ENCODE peak calls at places on chromosomes 7 and 10, in eight cellular contexts. T is foreskin fibroblast; P is left ventricle myocardium inferior; V is PC-3; U is AG09309; J is H7; S is lower lobe of right lung; R is naive thymus-derived CD4-positive, alpha-beta T cell. M is an unnamed sample.

GRCh38 chr7:82562716-82563404 is 119.3 kb upstream of the CACNA2D1 start:
- DNase-seq in T (peak; percentile 69), P (no peak), V (no peak), U (peak; percentile 52), J (no peak), S (no peak), R (no peak), M (no peak)

GRCh38 chr10:1153805-1154351 is 97.7 kb downstream of the WDR37 start:
- DNase-seq in T (no peak), P (no peak), V (no peak), U (no peak), J (peak; percentile 62), S (no peak), R (no peak), M (no peak)

GRCh38 chr10:48772059-48772458 is 87.4 kb downstream of the WDFY4 start:
- DNase-seq in T (no peak), P (no peak), V (no peak), U (no peak), J (no peak), S (no peak), R (no peak), M (no peak)

GRCh38 chr7:24318326-24318725 is 34.3 kb downstream of the NPY start:
- DNase-seq in T (no peak), P (no peak), V (peak; percentile 53), U (no peak), J (peak; percentile 77), S (no peak), R (no peak), M (no peak)

GRCh38 chr7:35753761-35754603 is 46.9 kb upstream of the SEPTIN7 start:
- DNase-seq in T (no peak), P (peak; percentile 52), V (no peak), U (no peak), J (no peak), S (no peak), R (no peak), M (no peak)

GRCh38 chr10:103645141-103646054 is 151.9 kb downstream of the NEURL1 start:
- DNase-seq in T (peak; percentile 99), P (peak; percentile 53), V (peak; percentile 8), U (peak; percentile 94), J (no peak), S (peak; percentile 78), R (no peak), M (peak; percentile 73)

GRCh38 chr7:131625817-131626372 is 69.5 kb upstream of the PODXL start:
- DNase-seq in T (peak; percentile 90), P (peak; percentile 64), V (peak; percentile 93), U (peak; percentile 25), J (peak; percentile 89), S (no peak), R (no peak), M (no peak)

GRCh38 chr7:37045786-37046185 is 321.5 kb upstream of the AOAH start:
- DNase-seq in T (no peak), P (no peak), V (no peak), U (no peak), J (no peak), S (no peak), R (no peak), M (no peak)

GRCh38 chr10:132986076-132986475 is 43.7 kb upstream of the CFAP46 start:
- DNase-seq in T (no peak), P (no peak), V (no peak), U (no peak), J (no peak), S (peak; percentile 27), R (no peak), M (no peak)

GRCh38 chr10:107740962-107741690 is 576.6 kb upstream of the SORCS1 start:
- DNase-seq in T (peak; percentile 26), P (no peak), V (peak; percentile 10), U (no peak), J (no peak), S (no peak), R (no peak), M (no peak)

GRCh38 chr10:86087716-86088115 is 278.9 kb downstream of the GRID1 start:
- DNase-seq in T (no peak), P (no peak), V (no peak), U (no peak), J (no peak), S (no peak), R (no peak), M (no peak)

GRCh38 chr7:96397936-96398596 is 76.2 kb upstream of the SLC25A13 start:
- DNase-seq in T (no peak), P (no peak), V (no peak), U (no peak), J (no peak), S (no peak), R (no peak), M (no peak)

GRCh38 chr10:100715101-100715444 is 30.3 kb upstream of the PAX2 start:
- DNase-seq in T (no peak), P (no peak), V (no peak), U (no peak), J (no peak), S (no peak), R (no peak), M (no peak)

GRCh38 chr7:76108540-76109233 is 60.8 kb downstream of the MDH2 start:
- DNase-seq in T (no peak), P (no peak), V (peak; percentile 90), U (no peak), J (no peak), S (peak; percentile 60), R (no peak), M (peak; percentile 93)

GRCh38 chr7:114533151-114533550 is 118.5 kb downstream of the FOXP2 start:
- DNase-seq in T (no peak), P (no peak), V (no peak), U (no peak), J (no peak), S (no peak), R (no peak), M (no peak)

GRCh38 chr10:124149681-124150080 is 56.3 kb upstream of the CHST15 start:
- DNase-seq in T (no peak), P (no peak), V (no peak), U (no peak), J (peak; percentile 68), S (no peak), R (no peak), M (no peak)

GRCh38 chr10:34187201-34187600 is 627.9 kb downstream of the PARD3 start:
- DNase-seq in T (peak; percentile 38), P (no peak), V (no peak), U (no peak), J (no peak), S (no peak), R (no peak), M (no peak)

GRCh38 chr7:27359167-27359731 is 116.6 kb downstream of the EVX1 start:
- DNase-seq in T (no peak), P (no peak), V (no peak), U (no peak), J (no peak), S (no peak), R (no peak), M (no peak)

GRCh38 chr10:69684020-69684980 is 54.3 kb downstream of the FAM241B start:
- DNase-seq in T (no peak), P (peak; percentile 44), V (peak; percentile 63), U (no peak), J (no peak), S (peak; percentile 80), R (no peak), M (peak; percentile 89)

GRCh38 chr7:67696878-67697277 is 700.2 kb downstream of the TYW1 start:
- DNase-seq in T (no peak), P (no peak), V (no peak), U (no peak), J (no peak), S (no peak), R (no peak), M (no peak)

GRCh38 chr10:79446451-79447020 is 1.1 kb upstream of the ZCCHC24 start:
- DNase-seq in T (no peak), P (peak; percentile 78), V (peak; percentile 80), U (no peak), J (peak; percentile 90), S (peak; percentile 83), R (no peak), M (peak; percentile 58)
- H3K4me3 ChIP-seq in T (peak overlapping the region; percentile 62), P (peak overlapping the region; percentile 99), V (peak overlapping the region; percentile 61), U (peak overlapping the region; percentile 44), J (peak overlapping the region; percentile 47), S (peak overlapping the region; percentile 96), R (peak overlapping the region; percentile 78), M (no peak overlapping the region)

GRCh38 chr10:17276756-17277424 is 48.8 kb downstream of the VIM start:
- DNase-seq in T (no peak), P (no peak), V (no peak), U (no peak), J (no peak), S (no peak), R (no peak), M (no peak)
- H3K4me3 ChIP-seq in T (no peak overlapping the region), P (no peak overlapping the region), V (no peak overlapping the region), U (no peak overlapping the region), J (no peak overlapping the region), S (no peak overlapping the region), R (no peak overlapping the region), M (no peak overlapping the region)

DNA sequence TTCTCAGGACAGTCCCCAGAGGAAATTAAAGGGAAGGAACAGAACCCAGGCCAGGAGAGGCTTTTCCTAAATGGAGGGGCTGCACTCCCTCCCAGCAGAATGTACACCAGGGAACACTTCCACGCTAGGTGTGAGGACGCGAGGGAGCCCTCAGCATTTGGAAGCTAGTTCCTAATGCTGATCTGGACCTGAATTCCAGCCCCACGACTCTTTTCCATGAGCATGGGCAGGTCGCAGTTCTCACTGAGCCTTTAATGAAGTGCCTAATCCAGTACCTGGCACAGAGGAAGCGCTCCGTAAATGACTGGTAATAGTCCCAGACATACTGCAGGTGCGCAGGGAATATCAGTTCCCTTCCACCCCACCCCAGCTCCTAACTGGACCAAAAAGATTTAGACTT is 1.1 kb downstream of the ALOX5 start:
- DNase-seq in T (no peak), P (no peak), V (no peak), U (no peak), J (no peak), S (no peak), R (no peak), M (no peak)
- H3K4me3 ChIP-seq in T (no peak overlapping the region), P (peak overlapping the region; percentile 63), V (peak overlapping the region; percentile 58), U (no peak overlapping the region), J (no peak overlapping the region), S (peak overlapping the region; percentile 63), R (no peak overlapping the region), M (no peak overlapping the region)

GRCh38 chr7:74654811-74655210 is 2.7 kb upstream of the GTF2I start:
- DNase-seq in T (no peak), P (no peak), V (no peak), U (no peak), J (no peak), S (no peak), R (no peak), M (no peak)
- H3K4me3 ChIP-seq in T (no peak overlapping the region), P (no peak overlapping the region), V (no peak overlapping the region), U (no peak overlapping the region), J (no peak overlapping the region), S (no peak overlapping the region), R (no peak overlapping the region), M (no peak overlapping the region)

M was measured in mucosa of descending colon.